ENCODE peak calls at places on chromosomes 4 and X, in five cellular contexts. F is mesendoderm, E is neural progenitor cell, Z is H9, U is neuronal stem cell. W is an unnamed sample.

GRCh38 chrX:11787564-11787963 is 29.5 kb downstream of the MSL3 start:
- DNase-seq in U (peak), Z (peak), F (peak), E (peak), W (no peak)

GRCh38 chr4:8766610-8767009 is 105.0 kb downstream of the HMX1 start:
- DNase-seq in F (no peak), Z (no peak), E (no peak), U (no peak), W (no peak)

GRCh38 chrX:110086916-110087484 is 84.1 kb downstream of the TMEM164 start:
- DNase-seq in E (peak), U (no peak), F (peak), Z (no peak), W (peak)

GRCh38 chr4:71346710-71347109 is 7.9 kb downstream of the SLC4A4 start:
- DNase-seq in F (no peak), U (no peak), E (no peak), Z (no peak), W (no peak)

GRCh38 chr4:41339812-41340809 is 83.4 kb downstream of the UCHL1 start:
- DNase-seq in U (no peak), E (peak), F (peak), Z (peak), W (no peak)

GRCh38 chrX:154482786-154483185 is 3.6 kb downstream of the UBL4A start:
- DNase-seq in Z (peak), U (no peak), F (no peak), E (no peak), W (no peak)

GRCh38 chr4:52822583-52823477 is 39.3 kb upstream of the RASL11B start:
- DNase-seq in E (no peak), Z (no peak), F (no peak), U (no peak), W (peak)

GRCh38 chr4:8730159-8730558 is 137.6 kb downstream of the CPZ start:
- DNase-seq in U (no peak), F (no peak), Z (peak), E (no peak), W (no peak)

GRCh38 chr4:24104173-24104572 is 214.3 kb upstream of the PPARGC1A start:
- DNase-seq in Z (no peak), E (no peak), U (no peak), F (peak), W (no peak)

GRCh38 chrX:136273986-136274385 is 22.8 kb upstream of the MAP7D3 start:
- DNase-seq in F (no peak), Z (no peak), E (no peak), U (no peak), W (no peak)

GRCh38 chr4:10035130-10035529 is 13.8 kb upstream of the SLC2A9 start:
- DNase-seq in E (no peak), F (no peak), Z (no peak), U (no peak), W (no peak)

GRCh38 chr4:40736910-40737309 is 12.8 kb upstream of the NSUN7 start:
- DNase-seq in E (peak), U (no peak), F (no peak), Z (no peak), W (peak)

GRCh38 chr4:10643600-10644425 is 40.8 kb downstream of the CLNK start:
- DNase-seq in F (no peak), Z (no peak), U (no peak), E (no peak), W (peak)

GRCh38 chr4:42925921-42926320 is 33.4 kb downstream of the GRXCR1 start:
- DNase-seq in E (no peak), U (no peak), Z (no peak), F (no peak), W (no peak)

GRCh38 chrX:121733514-121733913 is 686.1 kb downstream of the GLUD2 start:
- DNase-seq in E (no peak), U (no peak), F (no peak), Z (no peak), W (peak)

GRCh38 chrX:43998374-43998773 is 25.2 kb upstream of the NDP start:
- DNase-seq in U (no peak), Z (no peak), F (no peak), E (no peak), W (peak)

GRCh38 chr4:78650106-78651021 is 98.8 kb downstream of the ANXA3 start:
- DNase-seq in E (no peak), F (no peak), U (no peak), Z (no peak), W (peak)

GRCh38 chrX:10612215-10612614 is 8.2 kb downstream of the MID1 start:
- DNase-seq in U (no peak), E (no peak), F (no peak), Z (no peak), W (no peak)

GRCh38 chr4:163591614-163592020 is 97.1 kb downstream of the TMA16 start:
- DNase-seq in U (no peak), Z (no peak), E (no peak), F (no peak), W (no peak)

GRCh38 chr4:38930199-38930598 is 62.6 kb downstream of the FAM114A1 start:
- DNase-seq in E (peak), Z (no peak), U (no peak), F (no peak), W (no peak)

GRCh38 chrX:118257781-118258180 is 88.1 kb upstream of the WDR44 start:
- DNase-seq in U (no peak), F (no peak), Z (no peak), E (no peak), W (no peak)

GRCh38 chr4:100288811-100289529 is 98.7 kb upstream of the DDIT4L start:
- DNase-seq in F (no peak), E (no peak), Z (no peak), U (no peak), W (peak)

GRCh38 chrX:22533898-22534297 is 261.2 kb downstream of the CBLL2 start:
- DNase-seq in E (peak), U (no peak), F (peak), Z (no peak), W (no peak)

GRCh38 chrX:15277594-15277993 is 7.7 kb upstream of the ASB9 start:
- DNase-seq in Z (no peak), E (no peak), F (no peak), U (no peak), W (no peak)

GRCh38 chrX:57453901-57454300 is 137.9 kb upstream of the ZXDB start:
- DNase-seq in U (no peak), Z (peak), E (peak), F (peak), W (peak)

GRCh38 chr4:3295837-3296624 is 3.2 kb downstream of the RGS12 start:
- DNase-seq in Z (no peak), F (no peak), E (no peak), U (no peak), W (no peak)

GRCh38 chrX:138492371-138492770 is 219.1 kb downstream of the FGF13 start:
- DNase-seq in F (no peak), U (no peak), E (no peak), Z (no peak), W (no peak)

GRCh38 chrX:153612413-153612812 is 13.5 kb upstream of the CCNQ start:
- DNase-seq in Z (no peak), U (no peak), E (no peak), F (no peak), W (no peak)

GRCh38 chrX:107118322-107119147 is at the start of gene RBM41:
- DNase-seq in U (peak), Z (peak), F (peak), E (peak), W (peak)

DNA sequence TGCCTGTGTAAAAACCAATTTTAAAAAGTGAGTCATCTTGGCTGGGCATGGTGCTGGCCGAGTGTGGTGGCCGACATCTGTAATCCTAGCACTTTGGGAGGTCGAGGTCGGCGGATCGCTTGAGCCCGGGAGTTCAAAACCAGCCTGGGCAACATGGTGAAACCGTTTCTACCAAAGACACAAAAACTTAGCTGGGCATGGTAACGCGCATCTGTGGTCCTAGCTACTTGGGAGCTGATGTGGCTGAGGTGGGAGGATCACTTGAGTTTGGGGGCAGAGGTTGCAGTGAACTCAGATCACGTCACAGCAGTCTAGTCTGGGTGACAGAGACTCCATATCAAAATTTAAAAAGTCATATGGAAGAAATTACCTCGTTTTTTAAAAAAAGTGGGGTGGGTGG is 7.6 kb downstream of the RLIM start:
- DNase-seq in U (no peak), F (no peak), Z (no peak), E (no peak), W (no peak)
- H3K9ac ChIP-seq in U (no peak), F (no peak), Z (no peak), E (no peak), W (no peak)

GRCh38 chr4:185500576-185500975 is 29.0 kb upstream of the CCDC110 start:
- DNase-seq in F (no peak), Z (no peak), E (no peak), U (no peak), W (no peak)

GRCh38 chr4:185500035-185500434 is 28.5 kb upstream of the CCDC110 start:
- DNase-seq in E (no peak), U (no peak), Z (no peak), F (no peak), W (no peak)

GRCh38 chr4:185506422-185506821 is 28.9 kb downstream of the PDLIM3 start:
- DNase-seq in U (no peak), Z (no peak), F (no peak), E (no peak), W (no peak)

GRCh38 chr4:185508162-185508561 is 27.1 kb downstream of the PDLIM3 start:
- DNase-seq in Z (no peak), U (no peak), E (no peak), F (no peak), W (peak)

DNA sequence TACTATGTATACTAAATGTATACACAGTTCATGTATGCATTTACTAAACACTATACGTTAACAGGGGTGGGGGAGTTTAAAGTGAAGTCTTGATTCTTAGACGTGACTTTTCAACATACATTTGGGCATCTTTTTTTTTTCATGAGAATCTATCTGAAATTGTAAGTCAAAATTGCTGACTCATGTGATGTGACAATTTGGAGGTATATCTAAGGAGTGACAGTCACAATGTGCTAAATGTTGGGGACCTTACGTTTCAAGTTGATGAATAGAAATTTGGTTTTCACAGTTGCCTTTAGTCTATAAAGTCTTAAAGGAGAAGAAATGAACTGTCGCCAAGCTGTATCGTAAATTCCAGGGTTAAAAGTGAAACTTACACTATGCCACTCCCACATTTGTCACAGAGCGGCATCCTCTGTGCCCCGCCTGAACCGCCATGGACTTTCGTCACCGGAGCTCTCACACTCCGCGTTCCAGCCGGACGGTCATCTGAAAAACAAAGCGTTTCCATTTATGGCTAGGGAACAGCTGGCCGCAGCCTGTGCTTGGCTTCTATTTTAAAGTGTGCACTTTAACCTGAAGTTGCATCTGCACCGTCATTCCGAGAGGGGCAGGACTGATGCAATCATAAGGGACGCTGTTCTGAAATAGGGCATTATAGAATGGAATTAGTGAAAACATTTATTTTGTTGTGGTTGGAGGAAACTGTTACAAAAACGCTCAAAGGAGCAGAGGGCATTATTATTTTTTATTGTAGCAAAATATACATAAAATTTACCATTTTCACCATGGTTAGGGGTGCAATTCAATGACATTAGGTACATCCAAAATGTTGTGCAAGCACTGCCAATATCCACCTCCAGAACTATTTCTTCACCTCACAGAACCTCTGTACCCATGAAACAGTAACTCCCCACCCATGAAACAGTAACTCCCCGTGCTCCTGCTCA is 30.9 kb downstream of the PDLIM3 start:
- DNase-seq in U (no peak), E (no peak), Z (no peak), F (no peak), W (no peak)
- H3K27ac ChIP-seq in U (no peak), E (no peak), Z (no peak), F (no peak), W (no peak)

GRCh38 chr4:102501635-102502382 is 650 bp downstream of the NFKB1 start:
- DNase-seq in F (peak), U (peak), Z (peak), E (peak), W (peak)
- H3K9ac ChIP-seq in F (peak), U (peak), Z (peak), E (peak), W (peak)

GRCh38 chr4:66694716-66695115 is 850.6 kb downstream of the CENPC start:
- DNase-seq in F (no peak), E (no peak), Z (no peak), U (no peak), W (no peak)
- H3K27ac ChIP-seq in F (no peak), E (no peak), Z (no peak), U (no peak), W (no peak)

GRCh38 chr4:68256284-68256683 is 10.8 kb upstream of the TMPRSS11B start:
- DNase-seq in U (no peak), E (no peak), F (peak), Z (no peak), W (no peak)
- H3K9ac ChIP-seq in U (no peak), E (no peak), F (no peak), Z (no peak), W (no peak)

DNA sequence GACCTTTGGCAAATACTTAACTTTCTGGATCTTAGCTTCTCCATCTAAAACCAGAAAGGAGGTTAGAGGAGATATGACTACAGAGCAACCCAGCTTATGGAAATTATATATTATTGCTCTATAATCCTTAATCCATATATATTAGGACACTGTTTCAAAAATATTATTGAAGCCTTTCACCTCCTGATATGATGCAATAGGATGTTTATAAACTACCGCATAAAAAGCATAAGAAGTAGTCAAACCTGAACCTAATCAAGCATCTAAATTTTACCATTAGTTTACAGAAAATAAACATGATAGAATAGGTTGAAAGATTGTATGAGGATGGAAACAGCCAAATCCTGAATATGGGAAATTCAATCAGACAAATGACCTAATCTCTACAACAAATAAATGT is 5.6 kb upstream of the FAM200B start:
- DNase-seq in Z (no peak), E (no peak), F (no peak), U (no peak), W (no peak)
- H3K27ac ChIP-seq in Z (no peak), E (no peak), F (no peak), U (no peak), W (no peak)

GRCh38 chrX:38271154-38271716 is 50.6 kb upstream of the SRPX start:
- DNase-seq in F (no peak), E (no peak), Z (no peak), U (no peak), W (no peak)
- H3K9ac ChIP-seq in F (no peak), E (no peak), Z (no peak), U (no peak), W (no peak)

GRCh38 chr4:96407651-96408342 is 567.9 kb downstream of the PDHA2 start:
- DNase-seq in Z (no peak), U (no peak), E (no peak), F (no peak), W (no peak)
- H3K27ac ChIP-seq in Z (no peak), U (peak), E (peak), F (no peak), W (no peak)